ENCODE peak calls at places on chromosome 17, in nine cellular contexts. L is RWPE1; B is WTC11; T is effector CD4-positive, alpha-beta T cell; N is right cardiac atrium; U is GM03348; J is epithelial cell of proximal tubule; M is activated T-cell treated with anti-CD3 and anti-CD28 coated beads for 24 hours; D is naive thymus-derived CD4-positive, alpha-beta T cell. Q is an unnamed sample.

GRCh38 chr17:5509482-5509881 is 23.1 kb downstream of the MIS12 start:
- DNase-seq in L (no peak), B (no peak), T (no peak), N (no peak), U (no peak), J (no peak), M (no peak), D (no peak), Q (no peak)

GRCh38 chr17:39096435-39097158 is 54.8 kb downstream of the PLXDC1 start:
- DNase-seq in L (no peak), B (no peak), T (no peak), N (peak), U (no peak), J (no peak), M (peak), D (peak), Q (no peak)

GRCh38 chr17:8062435-8062806 is 23.6 kb downstream of the ALOX15B start:
- DNase-seq in L (no peak), B (no peak), T (no peak), N (no peak), U (no peak), J (no peak), M (no peak), D (no peak), Q (no peak)

GRCh38 chr17:78358538-78359215 is 1.2 kb downstream of the SOCS3 start:
- DNase-seq in L (no peak), B (peak), T (no peak), N (peak), U (no peak), J (no peak), M (no peak), D (no peak), Q (no peak)

GRCh38 chr17:76026714-76027158 is 370 bp downstream of the EVPL start:
- DNase-seq in L (no peak), B (no peak), T (no peak), N (no peak), U (no peak), J (no peak), M (no peak), D (no peak), Q (no peak)

GRCh38 chr17:80818871-80819270 is 172.8 kb upstream of the CHMP6 start:
- DNase-seq in L (no peak), B (no peak), T (no peak), N (no peak), U (no peak), J (no peak), M (no peak), D (no peak), Q (no peak)

GRCh38 chr17:30312218-30312617 is 20.5 kb upstream of the BLMH start:
- DNase-seq in L (no peak), B (no peak), T (no peak), N (no peak), U (no peak), J (no peak), M (no peak), D (no peak), Q (no peak)

GRCh38 chr17:17518951-17519350 is 22.8 kb upstream of the RASD1 start:
- DNase-seq in L (no peak), B (no peak), T (no peak), N (peak), U (no peak), J (no peak), M (no peak), D (no peak), Q (no peak)

GRCh38 chr17:19389386-19389785 is 2.4 kb upstream of the MFAP4 start:
- DNase-seq in L (no peak), B (no peak), T (no peak), N (no peak), U (no peak), J (no peak), M (no peak), D (no peak), Q (no peak)

GRCh38 chr17:31163091-31163781 is 68.5 kb downstream of the NF1 start:
- DNase-seq in L (no peak), B (no peak), T (no peak), N (no peak), U (no peak), J (no peak), M (no peak), D (no peak), Q (no peak)

GRCh38 chr17:34980353-34980680 is at the start of gene LIG3:
- DNase-seq in L (peak), B (peak), T (peak), N (peak), U (peak), J (no peak), M (peak), D (peak), Q (peak)

GRCh38 chr17:4665027-4665426 is 23.5 kb upstream of the ALOX15 start:
- DNase-seq in L (no peak), B (no peak), T (no peak), N (no peak), U (no peak), J (no peak), M (no peak), D (no peak), Q (no peak)

GRCh38 chr17:59651346-59651745 is 31.7 kb downstream of the CLTC start:
- DNase-seq in L (no peak), B (no peak), T (no peak), N (no peak), U (no peak), J (no peak), M (no peak), D (no peak), Q (no peak)

GRCh38 chr17:51454456-51454978 is 194.2 kb downstream of the UTP18 start:
- DNase-seq in L (no peak), B (no peak), T (no peak), N (no peak), U (no peak), J (no peak), M (no peak), D (no peak), Q (no peak)

GRCh38 chr17:81567191-81567590 is 15.0 kb upstream of the FAAP100 start:
- DNase-seq in L (no peak), B (no peak), T (no peak), N (peak), U (no peak), J (no peak), M (no peak), D (no peak), Q (no peak)

GRCh38 chr17:72419866-72420774 is 299.3 kb downstream of the SOX9 start:
- DNase-seq in L (no peak), B (no peak), T (no peak), N (no peak), U (no peak), J (no peak), M (no peak), D (no peak), Q (no peak)

GRCh38 chr17:17840751-17841591 is 4.2 kb upstream of the SREBF1 start:
- DNase-seq in L (peak), B (no peak), T (no peak), N (no peak), U (peak), J (no peak), M (no peak), D (no peak), Q (peak)

GRCh38 chr17:16599537-16599936 is 30.5 kb upstream of the ZNF287 start:
- DNase-seq in L (no peak), B (no peak), T (no peak), N (no peak), U (no peak), J (no peak), M (no peak), D (no peak), Q (no peak)

GRCh38 chr17:75604034-75604695 is 16.6 kb downstream of the MYO15B start:
- DNase-seq in L (no peak), B (no peak), T (no peak), N (peak), U (peak), J (no peak), M (no peak), D (no peak), Q (no peak)

GRCh38 chr17:80575057-80575875 is 30.6 kb downstream of the RPTOR start:
- DNase-seq in L (peak), B (peak), T (peak), N (peak), U (peak), J (no peak), M (peak), D (peak), Q (peak)

GRCh38 chr17:41480136-41480535 is 815 bp downstream of the KRT35 start:
- DNase-seq in L (no peak), B (no peak), T (no peak), N (no peak), U (no peak), J (no peak), M (no peak), D (no peak), Q (no peak)

GRCh38 chr17:2054262-2054739 is 602 bp upstream of the HIC1 start:
- DNase-seq in L (no peak), B (no peak), T (peak), N (peak), U (no peak), J (no peak), M (no peak), D (no peak), Q (no peak)

GRCh38 chr17:4229627-4230026 is 34.2 kb downstream of the ANKFY1 start:
- DNase-seq in L (no peak), B (no peak), T (no peak), N (peak), U (peak), J (peak), M (no peak), D (no peak), Q (peak)